ENCODE peak calls at places on chromosomes 7 and 10, in four cellular contexts. H is GM12878, N is HepG2, L is H1. R is an unnamed sample. For H3K4me1, the result is how much of the 10 kb centered on the place peaks cover.

GRCh38 chr10:129911451-129912160 is 52.5 kb downstream of the EBF3 start:
- DNase-seq in H (no peak), N (no peak), L (no peak), R (no peak)

GRCh38 chr10:63120554-63120953 is 12.6 kb upstream of the NRBF2 start:
- DNase-seq in H (no peak), N (no peak), L (no peak), R (no peak)

GRCh38 chr10:10394933-10395658 is 622.6 kb upstream of the CELF2 start:
- DNase-seq in H (no peak), N (no peak), L (no peak), R (no peak)

GRCh38 chr10:44377651-44378310 is 7.1 kb downstream of the CXCL12 start:
- DNase-seq in H (no peak), N (no peak), L (no peak), R (no peak)

GRCh38 chr7:122306320-122307227 is 2.0 kb upstream of the FEZF1 start:
- DNase-seq in H (no peak), N (no peak), L (peak), R (no peak)

GRCh38 chr10:93181249-93181928 is 107.7 kb downstream of the CYP26A1 start:
- DNase-seq in H (no peak), N (no peak), L (no peak), R (no peak)

GRCh38 chr10:96758423-96758822 is 38.1 kb upstream of the PIK3AP1 start:
- DNase-seq in H (peak), N (no peak), L (no peak), R (no peak)

GRCh38 chr10:69780070-69780469 is 21.6 kb upstream of the COL13A1 start:
- DNase-seq in H (no peak), N (no peak), L (no peak), R (no peak)

GRCh38 chr7:33716581-33717477 is 188.5 kb upstream of the BMPER start:
- DNase-seq in H (no peak), N (peak), L (no peak), R (peak)

GRCh38 chr10:58107506-58107905 is 160.2 kb downstream of the IPMK start:
- DNase-seq in H (no peak), N (no peak), L (no peak), R (no peak)

GRCh38 chr10:994836-995558 is 6.8 kb downstream of the GTPBP4 start:
- DNase-seq in H (no peak), N (no peak), L (no peak), R (no peak)

GRCh38 chr7:117470777-117471176 is 9.0 kb upstream of the CFTR start:
- DNase-seq in H (peak), N (no peak), L (no peak), R (no peak)

GRCh38 chr10:118974951-118975350 is 54.6 kb upstream of the NANOS1 start:
- DNase-seq in H (no peak), N (no peak), L (no peak), R (no peak)

GRCh38 chr7:115352375-115352774 is 430.5 kb downstream of the MDFIC start:
- DNase-seq in H (no peak), N (no peak), L (no peak), R (no peak)

DNA sequence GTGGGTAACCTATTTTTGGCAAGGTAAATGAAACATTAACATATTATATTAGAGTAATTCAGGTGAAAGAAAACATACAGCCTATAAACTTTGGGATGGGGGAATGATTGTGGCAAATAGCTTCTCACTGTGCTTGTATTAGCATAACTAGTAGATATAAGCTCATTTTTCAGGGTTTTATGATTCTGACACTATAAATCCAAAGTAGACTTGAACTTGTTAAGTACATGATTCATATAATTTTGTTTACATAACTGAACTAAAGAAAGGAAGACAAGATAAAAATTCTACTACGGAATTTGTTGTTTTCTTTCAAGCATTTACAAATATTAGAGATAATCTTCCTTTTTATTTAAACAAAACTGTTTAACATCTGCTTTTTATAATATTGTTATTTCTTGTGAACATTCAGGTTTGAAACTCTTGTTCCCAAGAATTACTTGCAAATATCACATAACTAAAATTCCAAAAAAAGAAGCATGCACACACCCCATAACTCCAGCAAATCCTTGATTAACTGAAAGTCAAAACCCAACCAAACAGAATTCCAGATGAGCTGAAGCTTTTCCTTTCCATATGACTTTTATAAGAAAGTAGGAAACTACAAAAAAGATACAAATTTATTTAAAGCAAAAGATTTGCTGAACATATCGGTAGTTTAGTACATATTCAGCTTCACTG is 142.3 kb downstream of the JAZF1 start:
- DNase-seq in H (no peak), N (no peak), L (no peak), R (no peak)
- H3K4me1 ChIP-seq in H (under half), N (under half), L (under half), R (under half)

GRCh38 chr7:101941481-101942383 is 124.3 kb downstream of the CUX1 start:
- DNase-seq in H (no peak), N (no peak), L (no peak), R (no peak)

GRCh38 chr7:101940151-101940550 is 122.7 kb downstream of the CUX1 start:
- DNase-seq in H (no peak), N (no peak), L (no peak), R (no peak)

GRCh38 chr7:101942603-101943210 is 125.3 kb downstream of the CUX1 start:
- DNase-seq in H (no peak), N (no peak), L (no peak), R (no peak)

GRCh38 chr7:101939136-101939695 is 121.8 kb downstream of the CUX1 start:
- DNase-seq in H (no peak), N (no peak), L (no peak), R (no peak)

GRCh38 chr7:101940830-101941229 is 123.4 kb downstream of the CUX1 start:
- DNase-seq in H (no peak), N (no peak), L (peak), R (peak)
- TF ChIP-seq SUZ12 in H (no peak), N (no peak), L (no peak), R (no peak)

GRCh38 chr7:127338122-127338521 is 54.4 kb downstream of the ZNF800 start:
- DNase-seq in H (no peak), N (no peak), L (no peak), R (no peak)
- H3K9ac ChIP-seq in H (no peak), N (no peak), L (no peak), R (no peak)

GRCh38 chr7:143240323-143241168 is 18.7 kb downstream of the TAS2R40 start:
- DNase-seq in H (no peak), N (peak), L (peak), R (peak)
- H3K4me1 ChIP-seq in H (under half), N (under half), L (under half), R (under half)

DNA sequence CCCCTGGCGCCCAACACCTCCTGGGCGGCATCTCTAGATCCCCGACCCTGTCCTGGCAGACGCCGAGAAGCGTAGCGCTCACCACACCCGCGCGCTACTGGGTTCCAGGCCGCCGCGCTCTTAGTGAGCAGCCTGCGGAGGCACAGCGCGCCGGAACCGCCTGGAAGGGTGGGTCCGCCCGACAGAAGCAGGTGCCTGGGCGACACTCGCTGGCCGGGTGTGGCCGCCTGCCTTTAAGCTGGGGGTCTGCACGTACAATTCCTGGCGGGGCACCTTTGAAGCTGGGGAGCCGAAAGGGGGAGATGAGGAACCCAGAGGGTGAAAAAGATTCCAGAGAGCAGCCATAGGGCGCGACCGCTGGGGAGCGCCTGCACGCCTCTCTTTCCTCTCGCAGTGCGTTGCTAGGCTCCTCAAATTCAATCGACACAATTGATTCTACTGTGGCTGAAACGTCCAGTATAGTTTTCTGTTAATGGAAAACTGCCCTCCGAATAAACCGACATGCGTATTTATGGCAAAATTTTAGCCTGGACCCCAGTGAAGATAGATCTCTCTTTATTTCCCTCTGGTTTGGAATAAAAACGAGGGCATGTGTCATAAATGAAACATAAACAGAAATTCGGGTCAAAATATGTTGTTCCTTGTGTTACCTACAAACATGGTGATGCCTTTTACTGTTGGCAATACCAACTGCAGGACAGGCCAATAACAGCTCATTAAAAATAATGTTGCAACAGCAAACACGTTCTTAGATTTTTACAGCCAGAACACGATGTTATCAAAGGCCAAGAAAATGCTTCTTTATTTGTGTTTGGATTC is 4.6 kb downstream of the HMX3 start:
- DNase-seq in H (no peak), N (no peak), L (peak), R (no peak)
- TF ChIP-seq SUZ12 in H (no peak), N (no peak), L (peak), R (peak)

DNA sequence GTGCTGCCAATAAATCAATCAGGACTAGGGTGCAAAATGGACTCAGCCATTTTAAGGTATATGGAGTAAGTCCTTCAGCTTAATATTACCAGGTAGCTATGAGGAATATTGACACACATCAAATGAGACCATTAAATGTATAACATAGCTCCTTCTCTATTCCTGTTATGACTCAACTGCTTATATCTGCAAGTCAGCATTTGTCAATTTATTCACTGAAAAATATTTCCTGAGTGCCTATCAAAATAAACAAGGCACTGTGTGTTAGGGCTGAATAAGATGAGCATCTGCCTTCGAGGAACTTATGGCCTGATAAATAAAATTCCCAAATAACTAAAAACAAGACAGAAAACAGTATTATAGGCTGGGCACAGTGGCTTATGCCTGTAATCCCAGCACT is 113.8 kb downstream of the CDK6 start:
- DNase-seq in H (no peak), N (no peak), L (no peak), R (no peak)
- H3K9ac ChIP-seq in H (no peak), N (no peak), L (no peak), R (no peak)

DNA sequence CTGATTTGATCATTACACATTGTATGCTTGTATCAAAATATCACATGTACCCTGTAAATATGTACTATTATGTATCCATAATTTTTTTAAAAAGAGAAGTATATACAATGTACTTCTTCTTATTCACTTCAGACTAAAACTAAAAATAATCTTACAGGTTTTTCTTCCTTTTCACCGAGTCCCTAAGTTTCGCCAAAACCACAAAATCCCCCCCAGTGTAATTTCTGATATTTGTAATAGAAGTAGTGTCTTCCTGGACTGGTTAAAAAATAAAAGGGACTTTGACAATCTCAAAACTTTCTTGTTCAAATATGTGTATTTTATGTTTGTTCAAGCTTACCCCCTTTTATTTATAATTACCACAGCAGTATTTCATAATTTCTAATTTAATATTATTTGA is 23.9 kb downstream of the EPC1 start:
- DNase-seq in H (no peak), N (no peak), L (no peak), R (no peak)
- H3K4me1 ChIP-seq in H (under half), N (under half), L (under half), R (under half)

DNA sequence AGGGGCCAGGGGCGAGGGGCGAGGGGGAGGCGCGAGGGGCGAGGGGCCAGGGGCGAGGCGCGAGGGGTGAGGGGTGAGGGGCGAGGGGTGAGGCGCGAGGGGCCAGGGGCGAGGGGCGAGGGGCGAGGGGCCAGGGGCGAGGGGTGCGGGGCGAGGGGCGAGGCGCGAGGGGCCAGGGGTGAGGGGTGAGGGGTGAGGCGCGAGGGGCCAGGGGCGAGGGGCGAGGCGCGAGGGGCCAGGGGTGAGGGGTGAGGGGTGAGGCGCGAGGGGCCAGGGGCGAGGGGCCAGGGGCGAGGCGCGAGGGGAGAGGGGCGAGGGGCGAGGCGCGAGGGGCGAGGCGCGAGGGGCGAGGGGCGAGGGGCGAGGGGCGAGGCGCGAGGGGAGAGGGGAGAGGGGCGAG is 192.3 kb downstream of the PTPRN2 start:
- DNase-seq in H (no peak), N (no peak), L (no peak), R (no peak)
- TF ChIP-seq SUZ12 in H (no peak), N (no peak), L (no peak), R (no peak)

GRCh38 chr7:105304040-105304895 is 84.5 kb downstream of the SRPK2 start:
- DNase-seq in H (peak), N (peak), L (no peak), R (no peak)
- H3K9ac ChIP-seq in H (no peak), N (peak), L (no peak), R (no peak)

DNA sequence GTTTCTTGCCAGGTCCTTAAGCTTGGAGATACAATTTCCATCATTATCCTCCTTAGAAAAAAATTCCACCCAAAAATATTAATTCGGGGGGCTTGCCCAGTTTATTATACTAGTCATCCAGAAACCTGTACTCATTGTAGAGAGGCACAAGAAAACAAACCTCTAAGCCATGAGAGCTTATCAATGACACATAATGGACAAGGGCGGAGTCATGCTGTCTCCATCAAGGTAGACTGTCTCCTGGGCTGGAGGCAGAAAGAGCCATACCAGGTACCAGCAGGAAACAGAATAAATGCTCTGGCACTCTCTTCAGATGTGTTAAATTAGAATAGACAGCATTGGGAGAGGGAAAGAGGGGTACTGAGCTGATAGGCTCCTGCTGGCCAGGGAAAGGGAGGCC is 69.8 kb upstream of the GSDME start:
- DNase-seq in H (no peak), N (no peak), L (no peak), R (no peak)
- H3K4me1 ChIP-seq in H (under half), N (under half), L (under half), R (under half)

R was measured in NT2/D1.